ENCODE peak calls at places on chromosomes 1 and 21, in eight cellular contexts. F, E, J, L, P, D, I and N are unnamed samples.

GRCh38 chr1:159122005-159122621 is 45.5 kb upstream of the AIM2 start:
- DNase-seq in F (no peak), E (peak; percentile 29), J (no peak), L (no peak), P (no peak), D (no peak), I (peak; percentile 24), N (no peak)

GRCh38 chr1:182806015-182806678 is 16.6 kb downstream of the NPL start:
- DNase-seq in F (no peak), E (no peak), J (no peak), L (no peak), P (peak; percentile 92), D (no peak), I (no peak), N (no peak)

GRCh38 chr1:51044834-51045233 is 57.2 kb upstream of the C1orf185 start:
- DNase-seq in F (no peak), E (no peak), J (no peak), L (no peak), P (no peak), D (no peak), I (no peak), N (no peak)

GRCh38 chr1:184025242-184025675 is 12.3 kb downstream of the COLGALT2 start:
- DNase-seq in F (no peak), E (peak; percentile 95), J (no peak), L (no peak), P (peak; percentile 59), D (no peak), I (no peak), N (no peak)

GRCh38 chr1:43978551-43979260 is at the start of gene B4GALT2:
- DNase-seq in F (no peak), E (no peak), J (peak; percentile 41), L (peak; percentile 78), P (peak; percentile 80), D (peak; percentile 62), I (peak; percentile 64), N (no peak)

GRCh38 chr1:205991237-205991636 is 12.0 kb downstream of the RAB7B start:
- DNase-seq in F (no peak), E (peak; percentile 72), J (no peak), L (no peak), P (no peak), D (no peak), I (no peak), N (no peak)

GRCh38 chr1:177219458-177220390 is 49.0 kb downstream of the BRINP2 start:
- DNase-seq in F (no peak), E (no peak), J (no peak), L (no peak), P (no peak), D (no peak), I (no peak), N (no peak)

GRCh38 chr1:7462627-7463026 is 308.5 kb upstream of the VAMP3 start:
- DNase-seq in F (no peak), E (no peak), J (no peak), L (no peak), P (no peak), D (no peak), I (no peak), N (no peak)

DNA sequence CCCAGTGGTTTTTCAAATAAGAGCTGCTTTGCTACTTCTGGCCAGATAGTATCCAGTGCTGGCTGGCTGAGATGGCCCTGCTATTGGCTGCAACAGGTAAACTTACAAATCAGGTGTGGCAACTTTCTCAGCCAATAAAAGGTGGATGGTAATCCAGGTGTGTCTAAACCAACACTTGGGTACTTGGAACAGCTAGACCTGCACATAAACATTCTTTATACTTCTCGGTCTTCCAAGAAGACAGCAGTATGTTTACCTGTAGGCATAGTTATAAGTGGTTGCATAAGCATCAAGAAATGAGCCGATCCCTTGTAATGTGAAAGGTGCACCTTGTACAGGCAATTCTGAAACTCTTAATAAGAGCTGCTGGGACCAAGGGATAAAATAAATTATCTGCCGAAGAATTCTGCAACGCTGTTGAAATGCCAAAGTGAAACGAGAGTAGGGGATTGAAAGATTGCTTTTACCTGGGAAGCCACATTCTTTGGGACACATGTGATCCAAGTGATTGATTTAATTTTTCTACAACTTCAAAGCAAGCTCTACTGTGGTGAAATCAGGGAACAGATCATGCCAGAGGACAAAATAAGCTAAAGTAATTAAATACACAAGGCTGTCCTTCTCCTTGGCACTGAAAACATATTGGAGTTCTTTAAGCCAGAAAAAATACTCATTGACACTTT is at the start of gene CLDN8:
- DNase-seq in F (no peak), E (no peak), J (peak; percentile 46), L (no peak), P (no peak), D (no peak), I (no peak), N (no peak)
- H3K4me3 ChIP-seq in F (no peak within 1 kb of the TSS), E (no peak within 1 kb of the TSS), J (no peak within 1 kb of the TSS), L (peak within 1 kb of the TSS; percentile 39), P (no peak within 1 kb of the TSS), D (no peak within 1 kb of the TSS), I (no peak within 1 kb of the TSS), N (no peak within 1 kb of the TSS)

GRCh38 chr1:92585831-92586230 is 99.1 kb upstream of the GFI1 start:
- DNase-seq in F (no peak), E (no peak), J (no peak), L (no peak), P (no peak), D (no peak), I (no peak), N (no peak)

GRCh38 chr1:92587445-92587844 is 100.7 kb upstream of the GFI1 start:
- DNase-seq in F (no peak), E (no peak), J (no peak), L (no peak), P (no peak), D (no peak), I (peak; percentile 52), N (no peak)

GRCh38 chr1:92583821-92584760 is 97.4 kb upstream of the GFI1 start:
- DNase-seq in F (no peak), E (peak; percentile 82), J (no peak), L (no peak), P (no peak), D (no peak), I (peak; percentile 69), N (peak; percentile 4)
- TF ChIP-seq CTCF in F (no peak), E (peak; percentile 24), J (no peak), L (no peak), P (peak; percentile 10), D (no peak), I (peak; percentile 8), N (no peak)

GRCh38 chr1:39758556-39759435 is 12.4 kb downstream of the OXCT2 start:
- DNase-seq in F (no peak), E (no peak), J (no peak), L (no peak), P (no peak), D (peak; percentile 4), I (no peak), N (no peak)

GRCh38 chr1:39754026-39754569 is 15.4 kb downstream of the PPIE start:
- DNase-seq in F (no peak), E (peak; percentile 61), J (no peak), L (no peak), P (no peak), D (no peak), I (no peak), N (no peak)

GRCh38 chr1:39757501-39757900 is 13.6 kb downstream of the OXCT2 start:
- DNase-seq in F (no peak), E (no peak), J (no peak), L (no peak), P (no peak), D (no peak), I (no peak), N (no peak)

GRCh38 chr1:39754906-39755504 is 16.1 kb downstream of the OXCT2 start:
- DNase-seq in F (no peak), E (no peak), J (no peak), L (no peak), P (no peak), D (no peak), I (no peak), N (no peak)

DNA sequence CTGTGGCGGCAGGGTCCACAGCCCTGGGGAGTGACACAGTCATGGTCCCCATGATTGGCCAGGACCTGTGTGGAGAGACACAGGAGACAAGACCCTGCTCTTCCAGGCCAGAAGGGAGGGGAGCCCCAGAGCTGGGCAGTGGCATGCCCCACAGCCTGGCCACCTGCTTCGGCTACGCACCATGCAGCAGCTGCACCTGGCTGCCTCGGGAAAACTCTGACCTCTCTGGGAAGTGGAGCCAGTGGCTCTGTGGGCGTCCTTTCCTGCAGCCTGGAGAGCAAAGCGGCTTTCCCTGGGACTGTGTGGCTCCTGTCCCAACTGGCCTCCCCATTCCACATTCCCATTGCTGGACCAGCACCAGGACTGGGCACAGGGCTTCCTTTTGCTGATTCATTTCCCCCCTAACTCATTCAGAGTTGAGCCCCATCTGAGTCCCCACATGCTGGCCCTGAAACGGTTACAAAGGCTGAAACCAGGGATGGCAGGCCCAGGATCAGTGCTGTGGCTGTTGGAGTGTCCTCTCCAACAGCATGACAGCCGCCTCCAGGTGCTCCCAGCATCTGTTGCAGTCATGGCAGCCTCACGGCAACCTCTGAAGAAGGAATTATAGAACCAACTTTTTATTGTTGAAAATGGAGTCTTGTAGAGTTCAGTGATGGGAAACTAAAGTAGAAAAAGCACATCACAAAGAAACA is 15.0 kb downstream of the OXCT2 start:
- DNase-seq in F (no peak), E (no peak), J (no peak), L (no peak), P (no peak), D (no peak), I (no peak), N (no peak)
- H3K36me3 ChIP-seq in F (no peaks in the 10 kb centered on the region), E (peaks cover 45% of the 10 kb centered on the region), J (peaks cover 14% of the 10 kb centered on the region), L (peaks cover 98% of the 10 kb centered on the region), P (peaks cover 55% of the 10 kb centered on the region), D (no peaks in the 10 kb centered on the region), I (peaks cover 32% of the 10 kb centered on the region), N (peaks cover 4% of the 10 kb centered on the region)

GRCh38 chr1:36397378-36398230 is at the start of gene LSM10:
- DNase-seq in F (peak; percentile 95), E (peak; percentile 96), J (peak; percentile 93), L (peak; percentile 97), P (peak; percentile 97), D (peak; percentile 93), I (peak; percentile 90), N (peak; percentile 75)

GRCh38 chr1:36396359-36396758 is 1.3 kb downstream of the LSM10 start:
- DNase-seq in F (no peak), E (no peak), J (no peak), L (no peak), P (no peak), D (peak; percentile 18), I (no peak), N (no peak)

GRCh38 chr1:36397083-36397377 is 678 bp downstream of the LSM10 start:
- DNase-seq in F (no peak), E (no peak), J (no peak), L (no peak), P (no peak), D (no peak), I (no peak), N (no peak)

GRCh38 chr1:36400514-36400824 is 2.8 kb upstream of the LSM10 start:
- DNase-seq in F (no peak), E (no peak), J (no peak), L (no peak), P (no peak), D (peak; percentile 24), I (no peak), N (no peak)

DNA sequence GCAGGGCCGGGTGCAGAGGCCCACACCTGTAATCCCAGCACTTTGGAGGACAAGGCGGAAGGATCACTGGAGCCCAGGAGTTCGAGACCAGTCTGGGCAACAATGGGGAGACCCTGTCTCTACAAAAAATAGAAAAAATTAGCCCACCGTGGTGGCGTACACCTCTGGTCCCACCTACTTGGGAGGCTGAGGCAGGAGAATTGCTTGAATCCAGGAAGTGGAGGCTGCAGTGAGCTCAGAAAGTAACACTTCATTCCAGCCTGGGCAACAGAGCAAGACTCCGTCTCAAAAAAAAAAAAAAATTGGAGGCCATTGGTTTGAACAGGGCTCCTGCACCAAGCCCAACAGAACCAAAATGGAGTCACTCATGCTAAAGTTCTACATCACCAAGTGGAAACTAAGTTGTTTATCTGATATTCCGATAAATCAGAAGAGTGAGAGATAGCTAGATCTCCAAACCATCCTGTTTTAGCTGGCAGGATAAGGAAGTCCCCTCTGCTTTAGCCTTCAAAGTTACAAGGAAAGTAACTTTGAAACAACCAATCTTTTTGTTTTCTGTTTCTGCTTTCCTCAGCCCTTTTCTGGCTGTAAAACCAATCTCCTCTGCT is 766 bp upstream of the LSM10 start:
- DNase-seq in F (no peak), E (no peak), J (no peak), L (no peak), P (no peak), D (peak; percentile 15), I (no peak), N (no peak)
- H3K4me3 ChIP-seq in F (no peak overlapping the region), E (no peak overlapping the region), J (no peak overlapping the region), L (peak overlapping the region; percentile 80), P (peak overlapping the region; percentile 100), D (no peak overlapping the region), I (no peak overlapping the region), N (no peak overlapping the region)